ENCODE peak calls at places on chromosomes 11 and 22, in six cellular contexts. O, H, G, Z, W and P are unnamed samples.

GRCh38 chr11:121967131-121967689 is 148.8 kb downstream of the BLID start:
- DNase-seq in O (no peak), H (peak; percentile 98), G (no peak), Z (no peak), W (no peak), P (no peak)

GRCh38 chr11:114044042-114044871 is 15.3 kb upstream of the ZBTB16 start:
- DNase-seq in O (no peak), H (no peak), G (no peak), Z (peak; percentile 20), W (no peak), P (no peak)

GRCh38 chr22:19319281-19319680 is 27.8 kb upstream of the CLTCL1 start:
- DNase-seq in O (no peak), H (no peak), G (no peak), Z (no peak), W (no peak), P (no peak)

GRCh38 chr22:44587004-44587793 is 89.2 kb upstream of the RTL6 start:
- DNase-seq in O (no peak), H (no peak), G (peak; percentile 12), Z (peak; percentile 11), W (peak; percentile 45), P (no peak)

GRCh38 chr11:46117842-46118241 is 3.4 kb downstream of the PHF21A start:
- DNase-seq in O (no peak), H (peak; percentile 11), G (no peak), Z (no peak), W (no peak), P (no peak)

GRCh38 chr11:2838676-2839075 is 46.9 kb downstream of the CDKN1C start:
- DNase-seq in O (no peak), H (no peak), G (no peak), Z (no peak), W (no peak), P (no peak)

GRCh38 chr11:95134491-95134890 is 44.8 kb downstream of the ENDOD1 start:
- DNase-seq in O (no peak), H (no peak), G (no peak), Z (peak; percentile 30), W (no peak), P (no peak)

GRCh38 chr11:3126207-3126865 is 38.8 kb downstream of the OSBPL5 start:
- DNase-seq in O (no peak), H (no peak), G (no peak), Z (no peak), W (peak; percentile 34), P (peak; percentile 35)

GRCh38 chr11:7486731-7487130 is 1.4 kb downstream of the OLFML1 start:
- DNase-seq in O (no peak), H (no peak), G (no peak), Z (no peak), W (no peak), P (no peak)

GRCh38 chr22:41217553-41218157 is 12.5 kb downstream of the L3MBTL2 start:
- DNase-seq in O (no peak), H (peak; percentile 94), G (no peak), Z (no peak), W (no peak), P (no peak)

GRCh38 chr11:363948-364761 is 5.1 kb upstream of the B4GALNT4 start:
- DNase-seq in O (peak; percentile 31), H (peak; percentile 12), G (peak; percentile 89), Z (peak; percentile 64), W (peak; percentile 10), P (peak; percentile 52)

GRCh38 chr22:38069372-38070249 is 12.4 kb downstream of the PICK1 start:
- DNase-seq in O (no peak), H (peak; percentile 81), G (peak; percentile 37), Z (peak; percentile 45), W (peak; percentile 50), P (peak; percentile 45)

GRCh38 chr11:122524532-122524882 is 131.0 kb upstream of the UBASH3B start:
- DNase-seq in O (no peak), H (no peak), G (no peak), Z (no peak), W (no peak), P (no peak)

GRCh38 chr22:21855715-21856114 is 11.7 kb downstream of the MAPK1 start:
- DNase-seq in O (no peak), H (no peak), G (no peak), Z (no peak), W (no peak), P (no peak)

GRCh38 chr22:40819741-40820140 is 595 bp upstream of the SLC25A17 start:
- DNase-seq in O (no peak), H (peak; percentile 31), G (no peak), Z (no peak), W (no peak), P (no peak)

GRCh38 chr11:8759634-8760033 is 77.0 kb downstream of the RPL27A start:
- DNase-seq in O (no peak), H (no peak), G (no peak), Z (no peak), W (no peak), P (no peak)

GRCh38 chr11:122007611-122008071 is 108.4 kb downstream of the BLID start:
- DNase-seq in O (no peak), H (peak; percentile 42), G (no peak), Z (no peak), W (no peak), P (no peak)

GRCh38 chr11:43557553-43558031 is 122.9 kb upstream of the HSD17B12 start:
- DNase-seq in O (no peak), H (peak; percentile 14), G (no peak), Z (no peak), W (no peak), P (no peak)

GRCh38 chr22:29302681-29303465 is 3.6 kb upstream of the GAS2L1 start:
- DNase-seq in O (no peak), H (peak; percentile 33), G (peak; percentile 45), Z (no peak), W (no peak), P (peak; percentile 83)

GRCh38 chr11:45259607-45260006 is 26.5 kb downstream of the SYT13 start:
- DNase-seq in O (no peak), H (no peak), G (no peak), Z (peak; percentile 46), W (no peak), P (no peak)

GRCh38 chr11:83292709-83293435 is 6.7 kb upstream of the CCDC90B start:
- DNase-seq in O (peak; percentile 11), H (peak; percentile 76), G (peak; percentile 77), Z (peak; percentile 67), W (peak; percentile 15), P (no peak)

GRCh38 chr11:77346906-77347603 is 45.6 kb upstream of the GDPD4 start:
- DNase-seq in O (no peak), H (no peak), G (no peak), Z (no peak), W (no peak), P (no peak)

GRCh38 chr11:72787262-72788104 is 6.4 kb downstream of the STARD10 start:
- DNase-seq in O (no peak), H (no peak), G (peak; percentile 90), Z (no peak), W (no peak), P (peak; percentile 95)

GRCh38 chr22:43743131-43743530 is 69.0 kb downstream of the EFCAB6 start:
- DNase-seq in O (no peak), H (peak; percentile 68), G (no peak), Z (no peak), W (peak; percentile 26), P (no peak)

GRCh38 chr11:78138694-78139421 is 568 bp downstream of the ALG8 start:
- DNase-seq in O (peak; percentile 5), H (no peak), G (peak; percentile 62), Z (peak; percentile 50), W (peak; percentile 10), P (peak; percentile 31)

GRCh38 chr11:47220401-47220821 is 5.6 kb downstream of the DDB2 start:
- DNase-seq in O (no peak), H (no peak), G (no peak), Z (no peak), W (no peak), P (no peak)

GRCh38 chr11:111707039-111707690 is 59.0 kb downstream of the PPP2R1B start:
- DNase-seq in O (no peak), H (peak; percentile 69), G (peak; percentile 73), Z (no peak), W (no peak), P (no peak)

GRCh38 chr11:117096140-117096972 is 1.9 kb downstream of the SIK3 start:
- DNase-seq in O (no peak), H (peak; percentile 63), G (peak; percentile 83), Z (peak; percentile 56), W (no peak), P (peak; percentile 34)

GRCh38 chr22:44442856-44443595 is 55.0 kb downstream of the RTL6 start:
- DNase-seq in O (no peak), H (no peak), G (no peak), Z (no peak), W (no peak), P (no peak)

GRCh38 chr22:50612715-50613221 is 12.2 kb downstream of the MAPK8IP2 start:
- DNase-seq in O (no peak), H (peak; percentile 29), G (peak; percentile 40), Z (no peak), W (no peak), P (no peak)

GRCh38 chr11:72321381-72321996 is 77.5 kb upstream of the PHOX2A start:
- DNase-seq in O (no peak), H (no peak), G (no peak), Z (peak; percentile 28), W (no peak), P (no peak)

GRCh38 chr11:32221476-32222032 is 130.7 kb downstream of the RCN1 start:
- DNase-seq in O (no peak), H (no peak), G (no peak), Z (no peak), W (no peak), P (no peak)

GRCh38 chr11:117950999-117951961 is 22.1 kb upstream of the TMPRSS13 start:
- DNase-seq in O (no peak), H (no peak), G (no peak), Z (no peak), W (peak; percentile 20), P (no peak)

GRCh38 chr11:45178890-45179663 is 32.6 kb downstream of the PRDM11 start:
- DNase-seq in O (no peak), H (no peak), G (no peak), Z (peak; percentile 34), W (no peak), P (no peak)